ENCODE peak calls at places on chromosomes 4 and X, in four cellular contexts. R is hepatocyte, N is body of pancreas, A is BJ. U is an unnamed sample.

GRCh38 chrX:31199051-31199769 is 127.4 kb upstream of the FTHL17 start:
- DNase-seq in R (peak; percentile 15), N (peak; percentile 68), A (peak; percentile 51), U (peak; percentile 45)

GRCh38 chr4:15232725-15233597 is 194.9 kb upstream of the C1QTNF7 start:
- DNase-seq in R (peak; percentile 25), N (no peak), A (no peak), U (peak; percentile 46)

GRCh38 chr4:155609455-155610059 is 57.1 kb upstream of the GUCY1A1 start:
- DNase-seq in R (no peak), N (no peak), A (no peak), U (no peak)

GRCh38 chr4:34732579-34732978 is 1511.7 kb downstream of the ARAP2 start:
- DNase-seq in R (no peak), N (no peak), A (no peak), U (no peak)

GRCh38 chr4:73345399-73345975 is 58.6 kb upstream of the ALB start:
- DNase-seq in R (peak; percentile 35), N (no peak), A (no peak), U (peak; percentile 2)

GRCh38 chrX:57134702-57135101 is 2.5 kb downstream of the SPIN2A start:
- DNase-seq in R (no peak), N (no peak), A (no peak), U (no peak)

GRCh38 chr4:149161247-149161646 is 654.4 kb downstream of the IQCM start:
- DNase-seq in R (no peak), N (no peak), A (peak; percentile 34), U (no peak)

GRCh38 chrX:153539979-153540358 is 22.5 kb downstream of the ATP2B3 start:
- DNase-seq in R (no peak), N (no peak), A (no peak), U (no peak)

GRCh38 chrX:10755477-10756334 is 135.3 kb upstream of the MID1 start:
- DNase-seq in R (peak; percentile 20), N (peak; percentile 7), A (no peak), U (peak; percentile 71)

GRCh38 chr4:121721700-121722099 is 24.9 kb upstream of the ANXA5 start:
- DNase-seq in R (no peak), N (no peak), A (no peak), U (no peak)

GRCh38 chrX:15815779-15816452 is 25.6 kb downstream of the ZRSR2 start:
- DNase-seq in R (peak; percentile 68), N (peak; percentile 10), A (no peak), U (peak; percentile 73)

GRCh38 chrX:55119712-55120111 is 30.9 kb downstream of the PAGE2 start:
- DNase-seq in R (no peak), N (no peak), A (peak; percentile 17), U (peak; percentile 22)

GRCh38 chr4:30354605-30355004 is 365.6 kb upstream of the PCDH7 start:
- DNase-seq in R (no peak), N (no peak), A (no peak), U (no peak)

DNA sequence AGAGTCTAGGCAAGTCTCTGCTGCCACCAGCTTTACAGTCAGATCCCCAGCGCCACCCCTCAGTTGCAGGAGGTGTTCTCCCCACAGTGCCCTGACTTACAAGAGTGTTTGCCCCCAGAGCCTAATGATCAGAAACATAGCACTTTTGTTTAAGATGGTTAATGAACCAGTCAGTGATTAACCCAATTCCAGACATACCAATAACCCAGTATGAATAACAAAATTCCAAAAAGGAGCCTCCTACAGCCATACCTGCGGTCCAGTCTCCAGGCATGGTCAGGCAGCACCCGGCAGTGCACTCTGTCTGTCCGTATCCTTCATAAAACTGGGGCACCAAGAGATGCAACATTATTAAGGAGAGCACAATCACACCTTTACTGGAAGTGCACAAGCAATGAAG is 30.7 kb upstream of the CENPU start:
- DNase-seq in R (no peak), N (no peak), A (no peak), U (no peak)
- H3K36me3 ChIP-seq in R (no peaks in the 10 kb centered on the region), N (peaks cover 9% of the 10 kb centered on the region), A (peaks cover 2% of the 10 kb centered on the region), U (peaks cover 77% of the 10 kb centered on the region)

GRCh38 chrX:134478374-134478773 is 18.4 kb downstream of the HPRT1 start:
- DNase-seq in R (no peak), N (no peak), A (no peak), U (no peak)

GRCh38 chrX:134481339-134481738 is 21.4 kb downstream of the HPRT1 start:
- DNase-seq in R (no peak), N (no peak), A (no peak), U (no peak)

GRCh38 chrX:134480061-134480460 is 20.1 kb downstream of the HPRT1 start:
- DNase-seq in R (no peak), N (no peak), A (no peak), U (peak; percentile 28)

GRCh38 chrX:134472041-134472440 is 12.1 kb downstream of the HPRT1 start:
- DNase-seq in R (no peak), N (no peak), A (no peak), U (no peak)

GRCh38 chrX:134476284-134476683 is 16.3 kb downstream of the HPRT1 start:
- DNase-seq in R (no peak), N (no peak), A (no peak), U (no peak)
- H3K36me3 ChIP-seq in R (no peaks in the 10 kb centered on the region), N (no peaks in the 10 kb centered on the region), A (no peaks in the 10 kb centered on the region), U (peaks cover 34% of the 10 kb centered on the region)

GRCh38 chr4:82457266-82457665 is 26.9 kb downstream of the ENOPH1 start:
- DNase-seq in R (no peak), N (no peak), A (no peak), U (no peak)
- H3K36me3 ChIP-seq in R (no peaks in the 10 kb centered on the region), N (peaks cover 14% of the 10 kb centered on the region), A (peaks cover 8% of the 10 kb centered on the region), U (peaks cover 27% of the 10 kb centered on the region)

GRCh38 chr4:38026138-38026740 is 66.0 kb downstream of the PTTG2 start:
- DNase-seq in R (no peak), N (no peak), A (no peak), U (no peak)

GRCh38 chr4:38024203-38024504 is 64.0 kb downstream of the PTTG2 start:
- DNase-seq in R (no peak), N (peak; percentile 14), A (no peak), U (peak; percentile 18)

GRCh38 chr4:38030023-38030422 is 69.8 kb downstream of the PTTG2 start:
- DNase-seq in R (no peak), N (no peak), A (peak; percentile 34), U (no peak)

GRCh38 chr4:38025665-38026064 is 65.5 kb downstream of the PTTG2 start:
- DNase-seq in R (no peak), N (no peak), A (no peak), U (peak; percentile 31)

DNA sequence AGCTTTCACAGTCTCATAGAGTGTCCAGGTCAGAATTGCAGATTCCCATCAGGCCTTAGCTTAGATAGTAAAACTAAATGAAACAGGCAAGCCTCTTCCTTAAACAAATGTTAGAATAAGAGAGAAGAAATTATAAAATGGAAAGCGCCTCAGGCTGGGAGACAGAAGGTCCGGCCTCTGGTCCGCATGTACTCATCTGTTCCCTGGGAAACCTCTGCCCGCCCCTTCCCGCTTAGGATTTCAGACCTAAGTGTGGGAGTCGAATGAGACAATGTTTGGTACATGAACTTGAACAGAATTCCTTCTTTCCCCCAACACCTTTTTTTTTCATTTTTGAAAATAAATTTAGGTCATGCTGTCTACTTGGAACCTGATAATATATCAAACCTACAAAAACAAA is 68.4 kb downstream of the PTTG2 start:
- DNase-seq in R (no peak), N (no peak), A (no peak), U (no peak)
- H3K36me3 ChIP-seq in R (no peaks in the 10 kb centered on the region), N (peaks cover 8% of the 10 kb centered on the region), A (no peaks in the 10 kb centered on the region), U (peaks cover 4% of the 10 kb centered on the region)

DNA sequence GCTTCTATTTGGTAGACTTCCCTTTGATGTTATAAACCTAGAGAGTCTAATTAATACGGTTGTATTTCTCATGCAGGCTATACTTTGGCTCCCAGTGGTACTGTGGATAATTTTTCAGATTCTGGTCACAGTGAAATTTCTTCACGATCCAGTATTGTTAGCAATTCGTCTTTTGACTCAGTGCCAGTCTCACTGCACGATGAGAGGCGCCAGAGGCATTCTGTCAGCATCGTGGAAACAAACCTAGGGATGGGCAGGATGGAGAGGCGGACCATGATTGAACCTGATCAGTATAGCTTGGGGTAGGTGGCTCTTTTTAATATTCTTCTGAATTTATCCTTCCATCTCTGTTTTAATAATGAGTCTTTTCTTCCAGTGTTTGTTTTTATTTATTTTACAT is 249.7 kb downstream of the RAPGEF2 start:
- DNase-seq in R (no peak), N (no peak), A (no peak), U (no peak)
- H3K36me3 ChIP-seq in R (no peaks in the 10 kb centered on the region), N (peaks cover 27% of the 10 kb centered on the region), A (peaks cover 6% of the 10 kb centered on the region), U (peaks cover 59% of the 10 kb centered on the region)